ENCODE peak calls at places on chromosomes 12 and 14, in seven cellular contexts. One of them, this sample, is unnamed.

GRCh38 chr14:89013698-89014569 is 189.5 kb downstream of the TTC8 start:
- DNase-seq in anterior cingulate cortex: no peak
- DNase-seq in HFFc6: no peak
- DNase-seq in GM04503: no peak
- DNase-seq in Right ventricle myocardium superior: no peak
- DNase-seq in activated T-cell treated with anti-CD3 and anti-CD28 coated beads, Interleukin-2, amount 50 U/mL, for 72 hours: no peak
- DNase-seq in H54: no peak
- DNase-seq in this sample: peak

GRCh38 chr12:51441583-51441982 is 17.0 kb downstream of the SLC4A8 start:
- DNase-seq in HFFc6: peak
- DNase-seq in GM04503: peak
- DNase-seq in activated T-cell treated with anti-CD3 and anti-CD28 coated beads, Interleukin-2, amount 50 U/mL, for 72 hours: no peak
- DNase-seq in H54: no peak
- DNase-seq in Right ventricle myocardium superior: no peak
- DNase-seq in anterior cingulate cortex: no peak
- DNase-seq in this sample: no peak

GRCh38 chr12:1572731-1573130 is 21.6 kb downstream of the FBXL14 start:
- DNase-seq in Right ventricle myocardium superior: no peak
- DNase-seq in H54: no peak
- DNase-seq in anterior cingulate cortex: no peak
- DNase-seq in HFFc6: no peak
- DNase-seq in GM04503: no peak
- DNase-seq in activated T-cell treated with anti-CD3 and anti-CD28 coated beads, Interleukin-2, amount 50 U/mL, for 72 hours: no peak
- DNase-seq in this sample: no peak

GRCh38 chr14:90426663-90427062 is 29.8 kb downstream of the CALM1 start:
- DNase-seq in anterior cingulate cortex: no peak
- DNase-seq in H54: no peak
- DNase-seq in GM04503: no peak
- DNase-seq in HFFc6: no peak
- DNase-seq in activated T-cell treated with anti-CD3 and anti-CD28 coated beads, Interleukin-2, amount 50 U/mL, for 72 hours: no peak
- DNase-seq in Right ventricle myocardium superior: peak
- DNase-seq in this sample: peak

GRCh38 chr14:51867753-51868152 is 7.3 kb downstream of the GNG2 start:
- DNase-seq in GM04503: no peak
- DNase-seq in activated T-cell treated with anti-CD3 and anti-CD28 coated beads, Interleukin-2, amount 50 U/mL, for 72 hours: no peak
- DNase-seq in H54: no peak
- DNase-seq in anterior cingulate cortex: no peak
- DNase-seq in Right ventricle myocardium superior: no peak
- DNase-seq in HFFc6: no peak
- DNase-seq in this sample: peak

GRCh38 chr12:56029166-56029519 is 8.3 kb downstream of the IKZF4 start:
- DNase-seq in activated T-cell treated with anti-CD3 and anti-CD28 coated beads, Interleukin-2, amount 50 U/mL, for 72 hours: no peak
- DNase-seq in HFFc6: peak
- DNase-seq in GM04503: no peak
- DNase-seq in Right ventricle myocardium superior: no peak
- DNase-seq in H54: no peak
- DNase-seq in anterior cingulate cortex: no peak
- DNase-seq in this sample: no peak

GRCh38 chr12:103799504-103800251 is 41.4 kb downstream of the NT5DC3 start:
- DNase-seq in GM04503: no peak
- DNase-seq in anterior cingulate cortex: no peak
- DNase-seq in activated T-cell treated with anti-CD3 and anti-CD28 coated beads, Interleukin-2, amount 50 U/mL, for 72 hours: no peak
- DNase-seq in Right ventricle myocardium superior: no peak
- DNase-seq in HFFc6: no peak
- DNase-seq in H54: peak
- DNase-seq in this sample: peak

GRCh38 chr12:3336606-3337311 is 154.2 kb upstream of the PRMT8 start:
- DNase-seq in activated T-cell treated with anti-CD3 and anti-CD28 coated beads, Interleukin-2, amount 50 U/mL, for 72 hours: no peak
- DNase-seq in anterior cingulate cortex: peak
- DNase-seq in Right ventricle myocardium superior: no peak
- DNase-seq in HFFc6: no peak
- DNase-seq in H54: no peak
- DNase-seq in GM04503: no peak
- DNase-seq in this sample: no peak

GRCh38 chr12:21814327-21814726 is 39.8 kb upstream of the KCNJ8 start:
- DNase-seq in Right ventricle myocardium superior: no peak
- DNase-seq in GM04503: no peak
- DNase-seq in activated T-cell treated with anti-CD3 and anti-CD28 coated beads, Interleukin-2, amount 50 U/mL, for 72 hours: no peak
- DNase-seq in HFFc6: no peak
- DNase-seq in anterior cingulate cortex: no peak
- DNase-seq in H54: no peak
- DNase-seq in this sample: no peak

GRCh38 chr14:68234101-68234905 is 414.7 kb downstream of the RAD51B start:
- DNase-seq in Right ventricle myocardium superior: no peak
- DNase-seq in anterior cingulate cortex: no peak
- DNase-seq in GM04503: no peak
- DNase-seq in H54: no peak
- DNase-seq in HFFc6: no peak
- DNase-seq in activated T-cell treated with anti-CD3 and anti-CD28 coated beads, Interleukin-2, amount 50 U/mL, for 72 hours: no peak
- DNase-seq in this sample: peak

GRCh38 chr12:94753071-94753779 is 102.9 kb upstream of the TMCC3 start:
- DNase-seq in activated T-cell treated with anti-CD3 and anti-CD28 coated beads, Interleukin-2, amount 50 U/mL, for 72 hours: no peak
- DNase-seq in GM04503: no peak
- DNase-seq in HFFc6: no peak
- DNase-seq in anterior cingulate cortex: peak
- DNase-seq in H54: no peak
- DNase-seq in Right ventricle myocardium superior: no peak
- DNase-seq in this sample: no peak

GRCh38 chr12:70080577-70080976 is 162.7 kb upstream of the CNOT2 start:
- DNase-seq in Right ventricle myocardium superior: no peak
- DNase-seq in anterior cingulate cortex: no peak
- DNase-seq in H54: no peak
- DNase-seq in activated T-cell treated with anti-CD3 and anti-CD28 coated beads, Interleukin-2, amount 50 U/mL, for 72 hours: no peak
- DNase-seq in HFFc6: no peak
- DNase-seq in GM04503: no peak
- DNase-seq in this sample: no peak

GRCh38 chr14:99619873-99620834 is 16.1 kb upstream of the CCDC85C start:
- DNase-seq in activated T-cell treated with anti-CD3 and anti-CD28 coated beads, Interleukin-2, amount 50 U/mL, for 72 hours: no peak
- DNase-seq in GM04503: no peak
- DNase-seq in HFFc6: peak
- DNase-seq in Right ventricle myocardium superior: no peak
- DNase-seq in anterior cingulate cortex: no peak
- DNase-seq in H54: peak
- DNase-seq in this sample: peak

GRCh38 chr14:97634786-97635185 is 837.6 kb downstream of the VRK1 start:
- DNase-seq in Right ventricle myocardium superior: no peak
- DNase-seq in GM04503: no peak
- DNase-seq in activated T-cell treated with anti-CD3 and anti-CD28 coated beads, Interleukin-2, amount 50 U/mL, for 72 hours: peak
- DNase-seq in HFFc6: no peak
- DNase-seq in H54: no peak
- DNase-seq in anterior cingulate cortex: no peak
- DNase-seq in this sample: peak

GRCh38 chr12:92424338-92424737 is 278.5 kb upstream of the PLEKHG7 start:
- DNase-seq in anterior cingulate cortex: no peak
- DNase-seq in HFFc6: peak
- DNase-seq in Right ventricle myocardium superior: no peak
- DNase-seq in H54: no peak
- DNase-seq in activated T-cell treated with anti-CD3 and anti-CD28 coated beads, Interleukin-2, amount 50 U/mL, for 72 hours: no peak
- DNase-seq in GM04503: peak
- DNase-seq in this sample: no peak

GRCh38 chr12:90152897-90153624 is 444.4 kb upstream of the ATP2B1 start:
- DNase-seq in GM04503: no peak
- DNase-seq in anterior cingulate cortex: no peak
- DNase-seq in HFFc6: peak
- DNase-seq in activated T-cell treated with anti-CD3 and anti-CD28 coated beads, Interleukin-2, amount 50 U/mL, for 72 hours: no peak
- DNase-seq in Right ventricle myocardium superior: no peak
- DNase-seq in H54: no peak
- DNase-seq in this sample: peak

GRCh38 chr12:91825999-91826398 is 319.6 kb downstream of the BTG1 start:
- DNase-seq in HFFc6: no peak
- DNase-seq in H54: no peak
- DNase-seq in GM04503: no peak
- DNase-seq in anterior cingulate cortex: no peak
- DNase-seq in activated T-cell treated with anti-CD3 and anti-CD28 coated beads, Interleukin-2, amount 50 U/mL, for 72 hours: no peak
- DNase-seq in Right ventricle myocardium superior: no peak
- DNase-seq in this sample: no peak

GRCh38 chr12:19946549-19946948 is 421.8 kb upstream of the PDE3A start:
- DNase-seq in HFFc6: peak
- DNase-seq in activated T-cell treated with anti-CD3 and anti-CD28 coated beads, Interleukin-2, amount 50 U/mL, for 72 hours: no peak
- DNase-seq in GM04503: peak
- DNase-seq in anterior cingulate cortex: no peak
- DNase-seq in H54: peak
- DNase-seq in Right ventricle myocardium superior: no peak
- DNase-seq in this sample: peak

GRCh38 chr14:61891251-61891650 is 129.0 kb downstream of the SNAPC1 start:
- DNase-seq in anterior cingulate cortex: no peak
- DNase-seq in H54: no peak
- DNase-seq in GM04503: peak
- DNase-seq in HFFc6: peak
- DNase-seq in Right ventricle myocardium superior: no peak
- DNase-seq in activated T-cell treated with anti-CD3 and anti-CD28 coated beads, Interleukin-2, amount 50 U/mL, for 72 hours: no peak
- DNase-seq in this sample: peak

GRCh38 chr14:104982548-104983230 is 2.9 kb upstream of the CLBA1 start:
- DNase-seq in Right ventricle myocardium superior: peak
- DNase-seq in anterior cingulate cortex: no peak
- DNase-seq in H54: no peak
- DNase-seq in activated T-cell treated with anti-CD3 and anti-CD28 coated beads, Interleukin-2, amount 50 U/mL, for 72 hours: no peak
- DNase-seq in GM04503: no peak
- DNase-seq in HFFc6: no peak
- DNase-seq in this sample: no peak

GRCh38 chr14:80681651-80682050 is 259.9 kb downstream of the CEP128 start:
- DNase-seq in GM04503: no peak
- DNase-seq in H54: no peak
- DNase-seq in activated T-cell treated with anti-CD3 and anti-CD28 coated beads, Interleukin-2, amount 50 U/mL, for 72 hours: no peak
- DNase-seq in anterior cingulate cortex: no peak
- DNase-seq in Right ventricle myocardium superior: no peak
- DNase-seq in HFFc6: peak
- DNase-seq in this sample: no peak

GRCh38 chr12:47721431-47721973 is 3.8 kb downstream of the ENDOU start:
- DNase-seq in HFFc6: no peak
- DNase-seq in Right ventricle myocardium superior: no peak
- DNase-seq in anterior cingulate cortex: no peak
- DNase-seq in activated T-cell treated with anti-CD3 and anti-CD28 coated beads, Interleukin-2, amount 50 U/mL, for 72 hours: no peak
- DNase-seq in GM04503: no peak
- DNase-seq in H54: no peak
- DNase-seq in this sample: no peak

GRCh38 chr14:54627718-54628345 is 60.9 kb downstream of the SAMD4A start:
- DNase-seq in activated T-cell treated with anti-CD3 and anti-CD28 coated beads, Interleukin-2, amount 50 U/mL, for 72 hours: peak
- DNase-seq in HFFc6: peak
- DNase-seq in H54: no peak
- DNase-seq in Right ventricle myocardium superior: peak
- DNase-seq in anterior cingulate cortex: no peak
- DNase-seq in GM04503: no peak
- DNase-seq in this sample: no peak

GRCh38 chr14:85482549-85482948 is 47.4 kb upstream of the FLRT2 start:
- DNase-seq in HFFc6: no peak
- DNase-seq in H54: no peak
- DNase-seq in GM04503: no peak
- DNase-seq in anterior cingulate cortex: no peak
- DNase-seq in Right ventricle myocardium superior: no peak
- DNase-seq in activated T-cell treated with anti-CD3 and anti-CD28 coated beads, Interleukin-2, amount 50 U/mL, for 72 hours: no peak
- DNase-seq in this sample: no peak

GRCh38 chr12:19520646-19521045 is 81.4 kb downstream of the AEBP2 start:
- DNase-seq in anterior cingulate cortex: no peak
- DNase-seq in GM04503: no peak
- DNase-seq in H54: no peak
- DNase-seq in activated T-cell treated with anti-CD3 and anti-CD28 coated beads, Interleukin-2, amount 50 U/mL, for 72 hours: no peak
- DNase-seq in Right ventricle myocardium superior: no peak
- DNase-seq in HFFc6: no peak
- DNase-seq in this sample: no peak

GRCh38 chr12:106345739-106346138 is 11.8 kb upstream of the POLR3B start:
- DNase-seq in Right ventricle myocardium superior: no peak
- DNase-seq in HFFc6: peak
- DNase-seq in H54: no peak
- DNase-seq in anterior cingulate cortex: no peak
- DNase-seq in GM04503: no peak
- DNase-seq in activated T-cell treated with anti-CD3 and anti-CD28 coated beads, Interleukin-2, amount 50 U/mL, for 72 hours: no peak
- DNase-seq in this sample: peak

GRCh38 chr14:105987563-105987962 is 461.2 kb downstream of the TMEM121 start:
- DNase-seq in H54: no peak
- DNase-seq in activated T-cell treated with anti-CD3 and anti-CD28 coated beads, Interleukin-2, amount 50 U/mL, for 72 hours: no peak
- DNase-seq in anterior cingulate cortex: no peak
- DNase-seq in GM04503: no peak
- DNase-seq in Right ventricle myocardium superior: no peak
- DNase-seq in HFFc6: no peak
- DNase-seq in this sample: peak

GRCh38 chr12:12736759-12737676 is 19.9 kb downstream of the CDKN1B start:
- DNase-seq in GM04503: peak
- DNase-seq in anterior cingulate cortex: no peak
- DNase-seq in activated T-cell treated with anti-CD3 and anti-CD28 coated beads, Interleukin-2, amount 50 U/mL, for 72 hours: peak
- DNase-seq in H54: no peak
- DNase-seq in HFFc6: peak
- DNase-seq in Right ventricle myocardium superior: no peak
- DNase-seq in this sample: peak

GRCh38 chr12:42097971-42098370 is 46.7 kb downstream of the GXYLT1 start:
- DNase-seq in H54: no peak
- DNase-seq in GM04503: no peak
- DNase-seq in anterior cingulate cortex: no peak
- DNase-seq in HFFc6: no peak
- DNase-seq in activated T-cell treated with anti-CD3 and anti-CD28 coated beads, Interleukin-2, amount 50 U/mL, for 72 hours: no peak
- DNase-seq in Right ventricle myocardium superior: no peak
- DNase-seq in this sample: no peak

GRCh38 chr14:52272375-52272774 is 4.9 kb downstream of the PTGDR start:
- DNase-seq in Right ventricle myocardium superior: no peak
- DNase-seq in activated T-cell treated with anti-CD3 and anti-CD28 coated beads, Interleukin-2, amount 50 U/mL, for 72 hours: peak
- DNase-seq in H54: peak
- DNase-seq in anterior cingulate cortex: no peak
- DNase-seq in GM04503: no peak
- DNase-seq in HFFc6: peak
- DNase-seq in this sample: peak

GRCh38 chr12:24778486-24779304 is 170.2 kb downstream of the BCAT1 start:
- DNase-seq in activated T-cell treated with anti-CD3 and anti-CD28 coated beads, Interleukin-2, amount 50 U/mL, for 72 hours: no peak
- DNase-seq in GM04503: no peak
- DNase-seq in anterior cingulate cortex: no peak
- DNase-seq in HFFc6: peak
- DNase-seq in H54: no peak
- DNase-seq in Right ventricle myocardium superior: no peak
- DNase-seq in this sample: peak

GRCh38 chr14:104392001-104392395 is 187.6 kb upstream of the C14orf180 start:
- DNase-seq in Right ventricle myocardium superior: no peak
- DNase-seq in activated T-cell treated with anti-CD3 and anti-CD28 coated beads, Interleukin-2, amount 50 U/mL, for 72 hours: no peak
- DNase-seq in H54: no peak
- DNase-seq in anterior cingulate cortex: no peak
- DNase-seq in GM04503: no peak
- DNase-seq in HFFc6: no peak
- DNase-seq in this sample: no peak

GRCh38 chr14:79730911-79731310 is 480.4 kb downstream of the DIO2 start:
- DNase-seq in H54: no peak
- DNase-seq in anterior cingulate cortex: no peak
- DNase-seq in GM04503: no peak
- DNase-seq in Right ventricle myocardium superior: no peak
- DNase-seq in activated T-cell treated with anti-CD3 and anti-CD28 coated beads, Interleukin-2, amount 50 U/mL, for 72 hours: no peak
- DNase-seq in HFFc6: no peak
- DNase-seq in this sample: no peak

This sample was measured in NCI-H69.